ENCODE peak calls at places on chromosomes 2 and 18, in four cellular contexts. K is thoracic aorta, B is K562, J is GM06990. G is an unnamed sample. For H3K36me3, the result is how much of the 10 kb centered on the place peaks cover.

GRCh38 chr18:22387364-22387763 is 30.4 kb downstream of the CTAGE1 start:
- DNase-seq in K (no peak), B (no peak), J (no peak), G (no peak)

GRCh38 chr2:172455121-172455515 is 27.7 kb downstream of the ITGA6 start:
- DNase-seq in K (no peak), B (no peak), J (no peak), G (no peak)

GRCh38 chr2:120512321-120512710 is 166.4 kb downstream of the INHBB start:
- DNase-seq in K (no peak), B (no peak), J (no peak), G (no peak)

GRCh38 chr2:39736593-39736992 is 42.5 kb downstream of the THUMPD2 start:
- DNase-seq in K (no peak), B (no peak), J (no peak), G (peak)

GRCh38 chr18:9627642-9628041 is 13.3 kb upstream of the PPP4R1 start:
- DNase-seq in K (no peak), B (peak), J (no peak), G (no peak)

GRCh38 chr2:49165662-49166061 is 11.3 kb upstream of the FSHR start:
- DNase-seq in K (no peak), B (no peak), J (no peak), G (no peak)

GRCh38 chr18:40431071-40431998 is 1523.7 kb upstream of the PIK3C3 start:
- DNase-seq in K (no peak), B (no peak), J (no peak), G (no peak)

GRCh38 chr2:174902491-174903242 is 102.5 kb downstream of the CHN1 start:
- DNase-seq in K (no peak), B (no peak), J (no peak), G (no peak)

GRCh38 chr2:61109291-61109690 is 43.6 kb downstream of the SANBR start:
- DNase-seq in K (no peak), B (no peak), J (no peak), G (no peak)

GRCh38 chr18:41265047-41265446 is 690.0 kb upstream of the PIK3C3 start:
- DNase-seq in K (no peak), B (no peak), J (no peak), G (no peak)

GRCh38 chr2:200267350-200267749 is 39.1 kb upstream of the SPATS2L start:
- DNase-seq in K (no peak), B (no peak), J (no peak), G (no peak)

GRCh38 chr2:217090024-217090473 is 230.2 kb upstream of the TNP1 start:
- DNase-seq in K (no peak), B (peak), J (peak), G (no peak)

GRCh38 chr2:213149332-213149875 is 2.0 kb downstream of the IKZF2 start:
- DNase-seq in K (no peak), B (peak), J (no peak), G (no peak)

GRCh38 chr2:240098349-240098748 is 37.8 kb downstream of the COPS9 start:
- DNase-seq in K (no peak), B (no peak), J (no peak), G (no peak)

GRCh38 chr2:195559431-195559914 is 97.6 kb upstream of the SLC39A10 start:
- DNase-seq in K (no peak), B (no peak), J (peak), G (peak)

GRCh38 chr18:56030060-56030459 is 442.1 kb upstream of the TCF4 start:
- DNase-seq in K (no peak), B (no peak), J (no peak), G (no peak)

GRCh38 chr2:72263781-72264060 is 116.1 kb upstream of the CYP26B1 start:
- DNase-seq in K (no peak), B (no peak), J (no peak), G (no peak)

GRCh38 chr2:237530472-237531433 is 35.6 kb upstream of the PRLH start:
- DNase-seq in K (no peak), B (no peak), J (no peak), G (no peak)

GRCh38 chr18:32018331-32019250 is at the start of gene RNF125:
- DNase-seq in K (peak), B (peak), J (peak), G (peak)

GRCh38 chr2:190804182-190804795 is 76.3 kb upstream of the GLS start:
- DNase-seq in K (no peak), B (peak), J (no peak), G (no peak)

GRCh38 chr2:224909885-224910517 is 132.3 kb downstream of the DOCK10 start:
- DNase-seq in K (no peak), B (no peak), J (no peak), G (peak)

GRCh38 chr2:21535826-21536225 is 412.1 kb downstream of the TDRD15 start:
- DNase-seq in K (no peak), B (peak), J (no peak), G (no peak)

GRCh38 chr18:47826157-47827074 is 104.0 kb downstream of the SMAD2 start:
- DNase-seq in K (no peak), B (no peak), J (no peak), G (no peak)

GRCh38 chr2:85437488-85438290 is 19.2 kb downstream of the SH2D6 start:
- DNase-seq in K (no peak), B (peak), J (peak), G (no peak)

GRCh38 chr2:193542762-193543161 is 1348.0 kb upstream of the TMEFF2 start:
- DNase-seq in K (no peak), B (no peak), J (no peak), G (no peak)

GRCh38 chr2:238786792-238787490 is 60.9 kb upstream of the TWIST2 start:
- DNase-seq in K (no peak), B (no peak), J (no peak), G (peak)

GRCh38 chr2:10326707-10327594 is 24.2 kb downstream of the HPCAL1 start:
- DNase-seq in K (no peak), B (no peak), J (no peak), G (no peak)

GRCh38 chr2:75356857-75357256 is 157.5 kb upstream of the TACR1 start:
- DNase-seq in K (no peak), B (no peak), J (no peak), G (no peak)

GRCh38 chr2:66057844-66058243 is 377.1 kb upstream of the MEIS1 start:
- DNase-seq in K (no peak), B (no peak), J (no peak), G (no peak)

GRCh38 chr2:133438026-133438425 is 130.2 kb downstream of the NCKAP5 start:
- DNase-seq in K (no peak), B (no peak), J (no peak), G (no peak)

GRCh38 chr2:224982910-224983688 is 59.2 kb downstream of the DOCK10 start:
- DNase-seq in K (no peak), B (no peak), J (no peak), G (no peak)

GRCh38 chr2:65539633-65540032 is 107.2 kb upstream of the SPRED2 start:
- DNase-seq in K (no peak), B (no peak), J (no peak), G (no peak)

GRCh38 chr2:144346229-144346628 is 173.7 kb downstream of the ZEB2 start:
- DNase-seq in K (no peak), B (no peak), J (no peak), G (no peak)

GRCh38 chr2:133586978-133587377 is 18.7 kb upstream of the NCKAP5 start:
- DNase-seq in K (no peak), B (no peak), J (no peak), G (no peak)

GRCh38 chr2:122063716-122064115 is 308.3 kb downstream of the TSN start:
- DNase-seq in K (no peak), B (no peak), J (no peak), G (no peak)

GRCh38 chr18:68925268-68925667 is 127.4 kb downstream of the CCDC102B start:
- DNase-seq in K (no peak), B (no peak), J (no peak), G (no peak)

GRCh38 chr2:69166812-69167468 is 154.0 kb downstream of the ANTXR1 start:
- DNase-seq in K (no peak), B (no peak), J (no peak), G (no peak)

GRCh38 chr2:6863792-6864191 is 1.9 kb downstream of the CMPK2 start:
- DNase-seq in K (no peak), B (no peak), J (no peak), G (no peak)
- H3K4me3 ChIP-seq in K (no peak), B (no peak), J (no peak), G (no peak)

GRCh38 chr2:151422917-151423439 is 13.3 kb downstream of the RIF1 start:
- DNase-seq in K (no peak), B (no peak), J (peak), G (no peak)
- H3K36me3 ChIP-seq in K (under half), B (half or more), J (under half), G (under half)

DNA sequence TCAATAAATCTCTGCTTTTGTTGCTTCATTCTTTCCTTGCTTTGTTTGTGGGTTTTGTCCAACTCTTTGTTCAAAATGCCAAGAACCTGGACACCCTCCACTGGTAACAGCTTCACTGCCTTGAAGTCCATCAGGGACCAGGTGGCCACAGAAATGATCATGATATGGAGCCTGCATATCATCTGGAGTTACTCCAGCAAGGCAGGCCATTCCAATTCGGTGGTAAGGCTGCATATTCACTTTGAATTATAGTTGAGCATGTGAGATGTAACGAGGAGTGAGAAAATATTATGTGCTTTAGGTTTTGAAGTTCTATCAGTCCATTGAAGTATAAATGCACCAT is 26.3 kb upstream of the SPATA3 start:
- DNase-seq in K (no peak), B (no peak), J (no peak), G (no peak)
- H3K4me3 ChIP-seq in K (no peak), B (no peak), J (peak), G (no peak)

GRCh38 chr18:12369211-12369610 is 7.8 kb downstream of the AFG3L2 start:
- DNase-seq in K (no peak), B (no peak), J (no peak), G (no peak)

GRCh38 chr18:12373032-12373770 is 3.8 kb downstream of the AFG3L2 start:
- DNase-seq in K (no peak), B (peak), J (no peak), G (no peak)

GRCh38 chr18:12373771-12374116 is 3.3 kb downstream of the AFG3L2 start:
- DNase-seq in K (no peak), B (no peak), J (no peak), G (no peak)

GRCh38 chr18:12372406-12372805 is 4.6 kb downstream of the AFG3L2 start:
- DNase-seq in K (no peak), B (no peak), J (no peak), G (no peak)

DNA sequence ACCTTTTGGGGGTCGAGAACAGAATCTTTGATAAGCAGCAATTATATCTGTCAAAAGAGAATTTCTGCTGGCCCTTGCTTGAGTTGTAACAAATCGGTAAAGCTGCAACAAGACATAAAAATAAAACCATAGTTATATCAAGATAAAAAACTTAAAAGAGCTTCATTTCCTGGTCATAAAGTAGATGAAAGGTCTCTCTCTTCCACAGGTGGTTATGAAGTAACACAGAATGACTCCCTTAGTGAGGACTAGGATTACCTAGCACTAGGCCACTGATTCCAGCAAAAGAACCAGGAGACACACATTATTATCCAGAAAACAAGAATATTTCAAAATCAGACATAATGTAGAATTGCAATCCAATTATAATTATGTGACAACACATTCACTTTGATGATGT is 5.4 kb downstream of the AFG3L2 start:
- DNase-seq in K (no peak), B (no peak), J (no peak), G (no peak)
- H3K36me3 ChIP-seq in K (under half), B (half or more), J (under half), G (under half)

GRCh38 chr2:236166157-236166780 is 1.9 kb downstream of the GBX2 start:
- DNase-seq in K (no peak), B (no peak), J (no peak), G (no peak)

GRCh38 chr2:236164201-236164982 is 3.8 kb downstream of the GBX2 start:
- DNase-seq in K (no peak), B (no peak), J (no peak), G (no peak)

GRCh38 chr2:236164983-236165301 is 3.2 kb downstream of the GBX2 start:
- DNase-seq in K (no peak), B (no peak), J (no peak), G (no peak)

GRCh38 chr2:236166781-236167296 is 1.3 kb downstream of the GBX2 start:
- DNase-seq in K (no peak), B (peak), J (no peak), G (no peak)

GRCh38 chr2:236165491-236166156 is 2.6 kb downstream of the GBX2 start:
- DNase-seq in K (no peak), B (no peak), J (no peak), G (no peak)
- H3K4me3 ChIP-seq in K (peak), B (no peak), J (no peak), G (no peak)

GRCh38 chr2:229874647-229875046 is 47.2 kb downstream of the TRIP12 start:
- DNase-seq in K (no peak), B (no peak), J (no peak), G (no peak)
- H3K36me3 ChIP-seq in K (under half), B (under half), J (under half), G (under half)

GRCh38 chr2:117983040-117983439 is 30.8 kb downstream of the CCDC93 start:
- DNase-seq in K (no peak), B (no peak), J (no peak), G (no peak)

GRCh38 chr2:117984208-117984607 is 29.7 kb downstream of the CCDC93 start:
- DNase-seq in K (no peak), B (no peak), J (no peak), G (no peak)

GRCh38 chr2:117987121-117987520 is 26.7 kb downstream of the CCDC93 start:
- DNase-seq in K (no peak), B (no peak), J (no peak), G (no peak)

GRCh38 chr2:117982376-117983033 is 31.4 kb downstream of the CCDC93 start:
- DNase-seq in K (no peak), B (no peak), J (no peak), G (no peak)

DNA sequence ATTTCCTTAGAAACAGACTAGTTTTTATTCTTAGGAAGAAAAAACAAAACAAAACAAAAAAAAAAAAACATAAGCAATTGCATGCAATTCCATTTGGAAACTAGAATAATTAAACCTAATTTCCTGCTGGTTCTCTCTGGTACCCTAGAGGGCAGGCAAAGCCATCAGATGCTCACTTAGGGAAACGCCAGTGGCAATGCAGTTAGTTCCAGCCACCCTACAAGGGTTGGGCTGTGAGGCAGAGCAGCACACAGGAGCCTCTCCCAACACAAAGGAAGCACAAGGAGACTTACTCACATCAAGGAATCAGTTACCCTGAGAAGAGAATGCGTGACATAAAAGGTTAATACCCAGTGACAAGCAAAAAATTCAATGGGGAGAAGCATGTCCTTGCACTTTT is 28.8 kb downstream of the CCDC93 start:
- DNase-seq in K (no peak), B (no peak), J (no peak), G (no peak)
- H3K4me3 ChIP-seq in K (no peak), B (no peak), J (no peak), G (no peak)

GRCh38 chr2:100019499-100019898 is 122.9 kb downstream of the AFF3 start:
- DNase-seq in K (no peak), B (no peak), J (no peak), G (no peak)

GRCh38 chr2:100016756-100017155 is 125.6 kb downstream of the AFF3 start:
- DNase-seq in K (no peak), B (no peak), J (no peak), G (no peak)

GRCh38 chr2:100018794-100019193 is 123.6 kb downstream of the AFF3 start:
- DNase-seq in K (no peak), B (no peak), J (no peak), G (peak)

GRCh38 chr2:100017633-100018032 is 124.8 kb downstream of the AFF3 start:
- DNase-seq in K (no peak), B (no peak), J (no peak), G (no peak)

DNA sequence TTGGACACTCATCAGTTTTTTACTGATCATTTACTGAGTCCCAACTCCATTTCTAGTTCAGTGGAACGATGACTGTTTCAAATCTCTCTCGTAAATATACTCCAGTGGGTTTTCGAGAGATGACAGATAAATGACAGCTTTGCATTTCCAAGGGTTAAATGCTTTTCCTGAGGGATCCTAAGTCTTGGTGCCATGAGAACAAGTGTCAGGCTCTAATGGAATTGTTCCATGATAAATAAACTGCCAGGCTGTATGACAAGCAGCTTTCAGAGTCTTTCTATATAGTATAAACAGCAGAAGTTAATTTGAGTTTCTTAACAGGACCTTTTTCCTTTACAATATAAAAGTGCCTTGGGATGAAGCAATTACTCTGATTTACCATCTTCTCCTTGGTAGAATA is 124.1 kb downstream of the AFF3 start:
- DNase-seq in K (no peak), B (no peak), J (no peak), G (no peak)
- H3K36me3 ChIP-seq in K (under half), B (under half), J (under half), G (under half)

GRCh38 chr2:241219856-241220356 is 31.4 kb downstream of the ANO7 start:
- DNase-seq in K (no peak), B (no peak), J (no peak), G (no peak)
- H3K4me3 ChIP-seq in K (no peak), B (no peak), J (no peak), G (no peak)

G was measured in BJ.